ENCODE peak calls at places on chromosomes 12 and 14, in seven cellular contexts. N is PC-3, I is neural progenitor cell, Y is OCI-LY7, L is trophoblast cell, S is fibroblast of lung, X is neuronal stem cell. O is an unnamed sample.

GRCh38 chr12:42382013-42382696 is 56.2 kb downstream of the PPHLN1 start:
- DNase-seq in I (peak; percentile 19), N (no peak), X (no peak), L (peak; percentile 74), Y (no peak), S (peak; percentile 29), O (peak; percentile 61)

GRCh38 chr12:96502477-96502876 is 13.1 kb downstream of the CFAP54 start:
- DNase-seq in I (no peak), Y (no peak), S (no peak), X (no peak), N (peak; percentile 32), L (no peak), O (no peak)

GRCh38 chr14:64990291-64990690 is 3.6 kb downstream of the FNTB start:
- DNase-seq in Y (no peak), I (no peak), X (no peak), N (no peak), L (no peak), S (no peak), O (no peak)

GRCh38 chr14:105223260-105223659 is 25.1 kb upstream of the BTBD6 start:
- DNase-seq in Y (no peak), L (peak; percentile 79), N (peak; percentile 69), X (no peak), I (no peak), S (no peak), O (no peak)

GRCh38 chr12:25553083-25553482 is at the start of gene LMNTD1:
- DNase-seq in L (peak; percentile 25), S (peak; percentile 70), N (peak; percentile 9), I (no peak), Y (no peak), X (no peak), O (peak; percentile 89)

GRCh38 chr14:51335521-51335920 is 95.5 kb downstream of the TMX1 start:
- DNase-seq in N (no peak), X (no peak), Y (no peak), L (no peak), I (no peak), S (no peak), O (peak; percentile 63)

GRCh38 chr14:31405599-31406251 is 14.6 kb downstream of the HEATR5A start:
- DNase-seq in I (no peak), N (no peak), X (no peak), S (no peak), L (no peak), Y (no peak), O (no peak)

GRCh38 chr12:5557906-5558305 is 126.0 kb downstream of the NTF3 start:
- DNase-seq in I (peak; percentile 21), X (no peak), S (no peak), N (no peak), L (no peak), Y (no peak), O (no peak)

GRCh38 chr12:125098676-125099406 is 33.6 kb downstream of the AACS start:
- DNase-seq in N (no peak), S (no peak), L (no peak), Y (no peak), I (no peak), X (no peak), O (no peak)

GRCh38 chr12:45939759-45940158 is 50.6 kb downstream of the SCAF11 start:
- DNase-seq in Y (no peak), N (peak; percentile 77), X (no peak), S (no peak), I (no peak), L (no peak), O (no peak)
- H3K36me3 ChIP-seq in Y (peaks cover 71% of the 10 kb centered on the region), N (peaks cover 17% of the 10 kb centered on the region), X (peaks cover 75% of the 10 kb centered on the region), S (peaks cover 6% of the 10 kb centered on the region), I (peaks cover 11% of the 10 kb centered on the region), L (peaks cover 14% of the 10 kb centered on the region), O (peaks cover 45% of the 10 kb centered on the region)

GRCh38 chr12:53208435-53208834 is 1.4 kb upstream of the ITGB7 start:
- DNase-seq in Y (no peak), S (no peak), I (no peak), L (no peak), N (no peak), X (no peak), O (no peak)

GRCh38 chr12:53204351-53204750 is 2.7 kb downstream of the ITGB7 start:
- DNase-seq in L (no peak), X (no peak), Y (no peak), I (no peak), S (no peak), N (no peak), O (no peak)

GRCh38 chr12:53207042-53207441 is at the start of gene ITGB7:
- DNase-seq in N (no peak), X (no peak), S (no peak), L (no peak), I (no peak), Y (peak; percentile 87), O (no peak)

GRCh38 chr12:53208877-53209463 is 1.9 kb upstream of the ITGB7 start:
- DNase-seq in X (no peak), S (no peak), N (no peak), L (no peak), I (no peak), Y (peak; percentile 51), O (no peak)

DNA sequence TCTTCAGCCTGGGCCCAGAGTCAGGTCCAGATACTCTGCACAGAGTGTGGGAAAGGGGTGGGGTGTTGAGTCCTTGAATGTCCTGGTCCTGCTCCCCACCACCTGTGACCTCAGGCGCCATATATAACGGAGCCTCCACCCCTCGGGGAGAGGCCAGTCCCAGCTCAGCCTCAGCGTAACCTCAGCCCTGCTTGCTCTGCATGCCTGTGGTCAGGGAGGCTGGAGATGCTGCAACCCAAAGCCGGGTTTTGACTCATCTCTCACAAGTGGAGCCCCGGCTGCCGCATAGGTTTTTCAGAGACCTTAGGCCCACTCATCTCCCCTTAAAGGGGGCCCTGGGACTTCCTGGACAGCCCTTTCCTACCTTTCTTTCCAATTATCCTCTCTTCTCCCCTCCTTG is 1.3 kb downstream of the ITGB7 start:
- DNase-seq in S (peak; percentile 89), I (no peak), L (peak; percentile 62), N (peak; percentile 74), Y (peak; percentile 74), X (no peak), O (peak; percentile 96)
- H2AFZ ChIP-seq in S (no peak overlapping the region), I (no peak overlapping the region), L (no peak overlapping the region), N (no peak overlapping the region), Y (no peak overlapping the region), X (peak overlapping the region; percentile 63), O (peak overlapping the region; percentile 54)

GRCh38 chr12:47818382-47818700 is 1.4 kb downstream of the HDAC7 start:
- DNase-seq in L (no peak), I (no peak), Y (peak; percentile 46), N (no peak), X (no peak), S (no peak), O (peak; percentile 70)
- H3K4me1 ChIP-seq in L (peaks cover 45% of the 10 kb centered on the region), I (peaks cover 42% of the 10 kb centered on the region), Y (peaks cover 73% of the 10 kb centered on the region), N (peaks cover 72% of the 10 kb centered on the region), X (peaks cover 53% of the 10 kb centered on the region), S (peaks cover 52% of the 10 kb centered on the region), O (peaks cover 59% of the 10 kb centered on the region)

DNA sequence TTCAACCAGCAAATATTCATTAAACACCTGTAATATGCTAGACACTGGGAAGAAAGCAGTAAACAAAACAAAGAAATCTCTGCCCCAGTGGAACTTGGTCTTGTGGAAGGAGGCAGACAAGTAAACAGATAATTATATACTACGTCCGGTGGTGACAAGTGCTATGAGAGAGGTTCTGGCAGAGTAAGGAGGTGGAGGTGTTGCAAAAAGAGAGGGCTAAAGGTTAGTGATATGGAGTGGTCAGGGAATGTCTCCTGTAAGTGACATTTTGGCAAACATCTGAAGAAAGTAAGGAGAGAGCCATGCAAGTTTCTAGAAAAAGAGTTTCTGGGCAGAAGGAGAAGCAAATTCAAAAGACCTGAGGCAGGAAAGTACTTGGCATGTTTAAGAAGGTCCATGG is 73.4 kb downstream of the RIC8B start:
- DNase-seq in N (no peak), I (no peak), X (no peak), L (no peak), Y (no peak), S (no peak), O (no peak)
- H3K36me3 ChIP-seq in N (peaks cover 22% of the 10 kb centered on the region), I (peaks cover 15% of the 10 kb centered on the region), X (peaks cover 99% of the 10 kb centered on the region), L (peaks cover 4% of the 10 kb centered on the region), Y (no peaks in the 10 kb centered on the region), S (peaks cover 2% of the 10 kb centered on the region), O (peaks cover 11% of the 10 kb centered on the region)

GRCh38 chr12:94565683-94566082 is 84.7 kb downstream of the TMCC3 start:
- DNase-seq in L (no peak), N (no peak), I (no peak), S (no peak), X (no peak), Y (no peak), O (no peak)
- H2AFZ ChIP-seq in L (no peak overlapping the region), N (no peak overlapping the region), I (no peak overlapping the region), S (no peak overlapping the region), X (no peak overlapping the region), Y (no peak overlapping the region), O (no peak overlapping the region)

GRCh38 chr12:104499207-104499606 is 42.5 kb downstream of the CHST11 start:
- DNase-seq in L (no peak), I (no peak), S (no peak), N (no peak), Y (no peak), X (no peak), O (no peak)

GRCh38 chr12:104501115-104501514 is 44.4 kb downstream of the CHST11 start:
- DNase-seq in S (no peak), Y (no peak), I (no peak), L (no peak), N (no peak), X (no peak), O (no peak)

GRCh38 chr12:104501641-104502040 is 44.9 kb downstream of the CHST11 start:
- DNase-seq in L (no peak), N (no peak), S (no peak), X (no peak), Y (no peak), I (no peak), O (peak; percentile 8)

GRCh38 chr12:104498211-104498801 is 41.6 kb downstream of the CHST11 start:
- DNase-seq in L (no peak), Y (no peak), S (no peak), I (no peak), N (no peak), X (no peak), O (no peak)

DNA sequence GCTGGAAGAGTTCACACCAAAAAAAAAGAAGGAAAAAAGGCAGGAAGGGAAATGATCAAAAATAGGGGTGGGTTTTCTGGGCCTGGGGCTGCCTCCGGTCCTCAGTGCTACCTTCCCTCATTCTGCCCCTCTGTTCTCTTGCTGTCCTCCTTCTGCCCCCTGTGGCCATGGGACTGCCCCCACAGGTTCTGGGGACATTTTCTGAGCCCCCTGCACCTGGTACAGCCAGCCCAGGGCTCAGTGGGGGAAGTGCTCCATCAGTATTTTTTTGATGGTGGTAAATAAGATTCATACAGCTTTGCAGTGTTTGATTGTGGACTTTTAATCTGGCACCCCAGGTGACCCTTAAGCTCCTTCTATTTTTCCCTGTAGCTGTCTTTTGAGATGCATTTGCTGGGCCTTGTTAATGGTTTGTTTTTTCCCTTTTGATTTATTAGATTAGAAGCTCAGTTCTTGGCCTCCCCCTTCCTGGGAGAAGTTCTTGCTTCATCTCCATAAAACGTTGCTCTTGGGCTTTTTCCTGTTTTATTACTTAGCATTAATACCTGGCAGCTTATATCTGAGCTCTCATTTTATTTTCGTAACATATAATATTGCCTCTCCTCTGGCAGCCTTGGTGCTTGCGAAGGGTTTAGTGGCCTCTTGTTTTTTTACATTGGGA is 43.0 kb downstream of the CHST11 start:
- DNase-seq in L (no peak), I (peak; percentile 22), X (no peak), S (no peak), Y (no peak), N (no peak), O (no peak)
- H3K4me1 ChIP-seq in L (peaks cover 11% of the 10 kb centered on the region), I (peaks cover 22% of the 10 kb centered on the region), X (peaks cover 1% of the 10 kb centered on the region), S (peaks cover 2% of the 10 kb centered on the region), Y (peaks cover 89% of the 10 kb centered on the region), N (no peaks in the 10 kb centered on the region), O (no peaks in the 10 kb centered on the region)